ENCODE peak calls at places on chromosomes 11 and 22, in four cellular contexts. L is IMR-90, V is astrocyte, X is NT2/D1. N is an unnamed sample.

GRCh38 chr11:102596578-102596977 is 28.6 kb downstream of the MMP20 start:
- DNase-seq in L (no peak), X (no peak), V (no peak), N (no peak)

GRCh38 chr11:134205729-134206128 is 18.0 kb downstream of the NCAPD3 start:
- DNase-seq in X (no peak), L (no peak), V (no peak), N (no peak)

GRCh38 chr11:86047275-86047991 is 21.5 kb downstream of the PICALM start:
- DNase-seq in X (no peak), L (peak), V (peak), N (no peak)

GRCh38 chr11:824292-824880 is 3.3 kb upstream of the CRACR2B start:
- DNase-seq in V (no peak), L (no peak), X (no peak), N (no peak)

GRCh38 chr11:43898574-43898973 is 17.9 kb downstream of the ALKBH3 start:
- DNase-seq in L (no peak), V (no peak), X (no peak), N (no peak)

GRCh38 chr22:47196881-47197701 is 434.6 kb downstream of the TBC1D22A start:
- DNase-seq in L (no peak), V (no peak), X (no peak), N (no peak)

GRCh38 chr11:131629925-131630324 is 259.5 kb downstream of the NTM start:
- DNase-seq in X (no peak), L (no peak), V (no peak), N (no peak)

GRCh38 chr22:48248901-48249455 is 1486.5 kb downstream of the TBC1D22A start:
- DNase-seq in X (no peak), V (no peak), L (no peak), N (no peak)

GRCh38 chr11:134432776-134433175 is 20.7 kb upstream of the B3GAT1 start:
- DNase-seq in X (no peak), L (no peak), V (no peak), N (no peak)

GRCh38 chr22:23391022-23391421 is 189.1 kb downstream of the IGLL1 start:
- DNase-seq in V (no peak), X (no peak), L (no peak), N (no peak)

GRCh38 chr11:64848779-64849599 is 4.5 kb upstream of the CDC42BPG start:
- DNase-seq in V (no peak), X (no peak), L (no peak), N (peak)

GRCh38 chr11:72524711-72525110 is 90.4 kb upstream of the CLPB start:
- DNase-seq in L (peak), V (peak), X (no peak), N (no peak)

GRCh38 chr11:111604392-111605009 is 2.3 kb downstream of the SIK2 start:
- DNase-seq in V (peak), L (peak), X (peak), N (peak)

GRCh38 chr22:29117799-29118477 is 45.1 kb downstream of the KREMEN1 start:
- DNase-seq in X (no peak), L (peak), V (peak), N (no peak)

GRCh38 chr11:1485504-1485885 is 1.1 kb downstream of the MOB2 start:
- DNase-seq in V (no peak), L (no peak), X (no peak), N (no peak)

GRCh38 chr11:83046626-83047172 is 25.0 kb downstream of the RAB30 start:
- DNase-seq in L (peak), X (no peak), V (peak), N (no peak)

GRCh38 chr11:64723117-64723906 is at the start of gene NRXN2:
- DNase-seq in X (peak), L (peak), V (peak), N (peak)

GRCh38 chr11:118663381-118663780 is 16.1 kb downstream of the TREH start:
- DNase-seq in X (no peak), L (no peak), V (peak), N (no peak)

GRCh38 chr11:62171261-62171723 is 18.7 kb upstream of the SCGB1D1 start:
- DNase-seq in V (peak), X (peak), L (peak), N (peak)

GRCh38 chr11:69382131-69383128 is 88.5 kb downstream of the MYEOV start:
- DNase-seq in V (no peak), X (no peak), L (no peak), N (no peak)

GRCh38 chr22:35538801-35539321 is 1.8 kb upstream of the RASD2 start:
- DNase-seq in L (no peak), V (no peak), X (no peak), N (peak)

GRCh38 chr11:17927643-17928343 is 85.1 kb downstream of the SERGEF start:
- DNase-seq in X (no peak), V (no peak), L (peak), N (no peak)

GRCh38 chr11:849951-850776 is 7.5 kb downstream of the TSPAN4 start:
- DNase-seq in L (no peak), X (no peak), V (no peak), N (peak)

GRCh38 chr11:133927690-133928627 is 28.8 kb downstream of the IGSF9B start:
- DNase-seq in L (peak), V (peak), X (no peak), N (peak)

GRCh38 chr11:8016396-8016949 is 29.3 kb downstream of the EIF3F start:
- DNase-seq in X (peak), L (no peak), V (no peak), N (no peak)

GRCh38 chr11:58527429-58527828 is 19.5 kb upstream of the OR5B21 start:
- DNase-seq in X (no peak), L (no peak), V (no peak), N (no peak)

GRCh38 chr22:17918840-17919239 is 105.5 kb downstream of the MICAL3 start:
- DNase-seq in X (no peak), V (peak), L (peak), N (no peak)

GRCh38 chr11:94504689-94505293 is 7.5 kb upstream of the C11orf97 start:
- DNase-seq in L (peak), V (peak), X (peak), N (peak)

GRCh38 chr11:45234306-45235006 is 51.7 kb downstream of the SYT13 start:
- DNase-seq in V (no peak), X (no peak), L (no peak), N (no peak)

GRCh38 chr11:45233804-45234170 is 52.4 kb downstream of the SYT13 start:
- DNase-seq in X (no peak), L (no peak), V (no peak), N (no peak)

GRCh38 chr11:45238724-45239123 is 47.4 kb downstream of the SYT13 start:
- DNase-seq in V (peak), X (no peak), L (peak), N (no peak)

GRCh38 chr11:45239733-45240132 is 46.4 kb downstream of the SYT13 start:
- DNase-seq in V (no peak), L (no peak), X (no peak), N (no peak)

GRCh38 chr11:45237666-45238348 is 48.3 kb downstream of the SYT13 start:
- DNase-seq in L (no peak), V (no peak), X (no peak), N (peak)
- H3K9ac ChIP-seq in L (no peak), V (no peak), X (no peak), N (no peak)

GRCh38 chr11:46277313-46277622 is 194 bp upstream of the CREB3L1 start:
- DNase-seq in X (no peak), V (no peak), L (peak), N (no peak)
- H3K9ac ChIP-seq in X (peak), V (peak), L (no peak), N (no peak)

GRCh38 chr22:28015676-28016601 is 96.9 kb upstream of the PITPNB start:
- DNase-seq in V (no peak), X (no peak), L (no peak), N (peak)

GRCh38 chr22:28012811-28013460 is 93.9 kb upstream of the PITPNB start:
- DNase-seq in X (no peak), V (no peak), L (no peak), N (no peak)

GRCh38 chr22:28013611-28014010 is 94.6 kb upstream of the PITPNB start:
- DNase-seq in X (no peak), V (no peak), L (no peak), N (no peak)

GRCh38 chr22:28015056-28015445 is 96.0 kb upstream of the PITPNB start:
- DNase-seq in L (no peak), X (no peak), V (no peak), N (no peak)

DNA sequence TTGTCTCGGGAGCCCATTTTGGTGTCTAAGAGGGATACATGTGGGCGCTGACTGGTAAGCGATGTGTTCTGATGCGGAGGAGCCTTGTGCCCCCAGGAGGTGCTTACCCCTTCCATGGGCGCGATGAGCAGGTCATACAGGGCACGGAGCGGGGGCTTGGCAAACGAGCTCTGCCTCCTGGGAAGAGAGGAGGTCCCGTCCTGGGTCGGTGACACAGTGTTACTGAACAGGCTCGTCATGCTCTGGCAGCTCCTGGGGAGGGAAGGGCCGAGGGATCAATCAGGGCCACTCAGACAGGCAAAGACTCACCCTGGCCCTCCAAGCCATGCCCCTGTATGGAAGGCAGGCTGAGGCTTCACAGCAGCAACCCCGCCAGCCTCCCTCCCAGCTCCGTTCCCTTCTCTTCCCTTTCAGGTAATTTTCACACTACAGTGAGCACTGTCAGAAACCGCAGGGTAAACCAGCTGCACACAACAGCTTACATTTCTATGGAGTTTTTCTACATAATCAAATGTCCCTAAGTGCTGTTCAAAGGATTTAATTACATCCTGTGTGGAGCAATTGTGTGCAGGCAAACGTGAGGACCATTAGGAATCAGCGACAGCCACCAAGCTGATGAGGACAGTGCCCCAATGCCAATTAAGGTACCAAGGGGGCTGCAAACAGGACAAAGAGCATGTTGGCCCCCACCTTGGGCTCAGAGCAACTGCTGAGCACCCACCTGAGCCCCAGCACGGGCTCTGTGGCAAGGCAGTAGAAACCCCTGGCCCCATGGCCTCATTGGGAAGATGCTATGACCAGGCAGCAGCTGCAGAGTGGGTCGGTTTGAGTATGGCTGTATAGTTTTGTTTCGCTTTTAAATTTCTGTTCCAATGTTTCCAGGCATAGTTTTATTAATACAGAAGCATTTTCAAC is 95.3 kb upstream of the PITPNB start:
- DNase-seq in X (no peak), L (no peak), V (no peak), N (peak)
- H3K9ac ChIP-seq in X (no peak), L (no peak), V (no peak), N (no peak)

DNA sequence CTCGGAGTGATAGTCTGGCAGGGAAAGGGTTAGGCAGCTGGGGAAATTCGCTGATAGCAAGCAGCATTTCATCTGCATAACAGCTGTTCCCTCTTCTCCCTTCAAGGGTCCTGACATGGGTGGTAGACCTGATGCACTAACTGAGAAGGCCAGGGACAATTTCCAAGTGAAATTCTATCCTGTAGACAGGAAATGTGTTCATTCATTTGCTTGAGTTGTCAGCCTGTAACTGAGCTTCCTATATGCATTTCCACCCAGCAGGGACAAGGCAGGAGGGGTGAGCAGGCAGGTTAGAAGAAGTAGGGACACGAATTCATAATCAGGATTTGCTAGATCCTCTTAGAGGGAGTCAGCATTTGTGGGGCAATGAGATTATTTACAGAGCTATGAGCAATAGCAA is 154.3 kb upstream of the NCAM1 start:
- DNase-seq in X (no peak), V (no peak), L (no peak), N (no peak)
- H3K9ac ChIP-seq in X (no peak), V (no peak), L (no peak), N (no peak)

DNA sequence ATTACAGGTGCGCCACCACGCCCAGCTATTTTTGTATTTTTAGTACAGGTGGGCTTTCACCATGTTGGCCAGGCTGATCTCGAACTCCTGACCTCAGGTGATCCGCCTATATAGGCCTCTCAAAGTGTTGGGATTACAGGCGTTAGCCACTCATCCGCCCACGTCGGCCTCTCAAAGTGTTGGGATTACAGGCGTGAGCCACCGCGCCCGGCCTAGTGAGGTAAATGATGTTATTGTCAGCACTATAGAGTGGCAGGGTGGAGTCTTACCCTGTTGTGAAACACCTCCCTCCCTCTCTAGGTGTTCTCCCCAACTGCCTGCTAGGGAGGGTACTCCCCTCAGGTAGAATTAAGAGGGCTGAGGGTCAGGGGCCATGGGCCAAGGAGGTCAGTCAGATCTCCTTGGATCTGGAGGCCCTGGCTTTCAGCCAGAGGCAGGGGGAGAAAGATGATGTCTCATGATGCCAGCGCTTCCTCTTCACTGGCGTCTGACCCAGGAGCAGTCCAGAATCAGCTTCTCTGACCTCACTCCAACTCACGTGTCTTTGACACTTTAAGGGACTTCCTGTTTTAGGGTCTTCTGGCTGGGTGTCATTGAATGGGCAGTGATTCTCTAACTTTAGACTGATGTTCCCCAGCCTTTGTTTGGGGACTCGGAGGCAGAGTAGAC is 2.0 kb downstream of the GGA1 start:
- DNase-seq in V (no peak), L (no peak), X (no peak), N (no peak)
- H3K9ac ChIP-seq in V (peak), L (no peak), X (peak), N (no peak)

GRCh38 chr22:45007247-45007945 is 2.4 kb downstream of the PHF21B start:
- DNase-seq in L (peak), V (peak), X (peak), N (peak)
- H3K9ac ChIP-seq in L (no peak), V (no peak), X (no peak), N (peak)

GRCh38 chr22:37546436-37547248 is 13.6 kb upstream of the CDC42EP1 start:
- DNase-seq in L (peak), V (no peak), X (peak), N (peak)
- H3K9ac ChIP-seq in L (no peak), V (peak), X (peak), N (no peak)

DNA sequence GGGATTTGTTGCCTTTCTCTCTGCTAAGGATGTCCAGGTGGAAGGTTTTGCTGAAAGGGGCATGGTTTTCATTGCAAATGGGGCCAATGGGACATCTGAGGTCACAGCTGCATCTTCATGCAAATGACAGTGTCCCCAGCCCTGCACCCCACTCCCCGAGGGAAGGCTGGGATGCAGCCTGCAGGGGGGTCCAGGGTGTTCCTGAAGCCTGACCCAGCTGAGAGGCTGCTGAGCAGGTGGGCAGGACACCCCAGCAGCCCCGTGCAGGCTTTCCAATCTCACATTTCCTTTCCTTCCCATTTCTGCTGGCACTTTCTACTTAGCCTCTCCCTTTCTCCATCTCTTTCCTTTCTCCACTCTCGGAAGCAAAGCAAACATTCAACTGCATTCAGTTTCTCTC is 78.3 kb downstream of the SCN3B start:
- DNase-seq in L (no peak), X (no peak), V (no peak), N (no peak)
- H3K9ac ChIP-seq in L (no peak), X (no peak), V (no peak), N (no peak)

DNA sequence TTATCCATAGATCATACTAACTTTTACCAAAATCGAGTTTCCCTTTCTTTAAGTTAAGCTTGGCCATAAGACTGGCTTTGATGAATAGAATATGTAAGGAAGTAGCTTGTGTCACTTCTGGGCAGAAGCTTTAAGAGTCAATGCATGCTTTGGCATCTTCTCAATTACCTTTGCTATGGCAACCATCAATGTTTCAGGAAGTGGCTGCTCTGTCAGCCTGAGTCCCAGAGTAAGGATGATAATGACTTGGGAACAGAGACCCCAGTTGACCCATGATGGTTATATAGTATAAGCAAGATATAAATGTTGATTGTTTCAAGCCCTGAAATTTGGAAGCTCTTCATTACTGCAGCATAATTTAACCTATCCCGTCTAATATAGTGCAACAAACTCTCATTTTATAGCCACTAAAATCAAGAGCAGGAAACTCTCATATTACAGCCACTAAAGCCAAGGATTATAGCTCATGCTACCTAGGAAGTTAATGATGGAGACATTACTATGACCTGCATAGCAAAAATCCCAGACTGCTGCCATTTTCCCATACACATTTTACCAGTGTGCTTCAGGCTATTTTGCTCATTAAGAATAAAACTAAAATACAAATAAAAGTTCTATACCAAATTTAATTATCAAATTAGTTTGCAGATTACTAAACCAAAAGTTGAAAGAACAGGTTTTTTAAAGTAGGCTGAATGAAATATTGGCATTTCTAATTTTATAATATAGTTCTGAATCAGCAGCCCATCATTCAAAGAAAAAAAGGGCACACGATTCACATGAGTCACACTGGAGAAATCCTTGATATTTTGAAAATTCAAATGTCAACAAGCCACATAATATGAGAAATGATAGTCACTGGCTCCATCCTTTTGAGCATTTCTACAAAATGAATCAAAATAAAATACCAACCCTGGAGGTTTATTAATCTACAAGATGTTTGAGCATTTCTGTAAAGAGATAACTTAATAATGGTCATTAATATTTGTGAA is 23.8 kb downstream of the FSHB start:
- DNase-seq in V (peak), X (no peak), L (no peak), N (no peak)
- H3K9ac ChIP-seq in V (no peak), X (no peak), L (no peak), N (no peak)